ENCODE peak calls at places on chromosomes 2 and 18, in seven cellular contexts. E is AG04450, A is stomach, Z is WERI-Rb-1, U is body of pancreas, M is GM23338, J is aorta. O is an unnamed sample.

GRCh38 chr2:42492691-42493467 is 903 bp downstream of the KCNG3 start:
- DNase-seq in J (no peak), M (peak), U (peak), Z (peak), A (no peak), E (no peak), O (no peak)

GRCh38 chr18:13558132-13558531 is 168.2 kb downstream of the FAM210A start:
- DNase-seq in M (peak), Z (peak), J (no peak), A (no peak), E (no peak), U (no peak), O (no peak)

GRCh38 chr18:30622635-30623034 is 419.9 kb downstream of the DSC3 start:
- DNase-seq in J (no peak), E (no peak), M (no peak), U (no peak), A (no peak), Z (no peak), O (no peak)

GRCh38 chr18:28116461-28116860 is 60.5 kb downstream of the CDH2 start:
- DNase-seq in U (no peak), M (no peak), A (no peak), Z (no peak), E (no peak), J (no peak), O (no peak)

GRCh38 chr2:118251427-118251826 is 163.2 kb downstream of the INSIG2 start:
- DNase-seq in J (no peak), M (peak), U (no peak), Z (no peak), A (no peak), E (no peak), O (no peak)

GRCh38 chr2:55718165-55719008 is 24.7 kb upstream of the PNPT1 start:
- DNase-seq in U (peak), J (no peak), M (peak), Z (peak), E (peak), A (peak), O (peak)

GRCh38 chr2:6445156-6445555 is 420.6 kb downstream of the CMPK2 start:
- DNase-seq in Z (no peak), M (no peak), U (no peak), J (no peak), E (no peak), A (no peak), O (no peak)

GRCh38 chr18:47594621-47595086 is 335.8 kb downstream of the SMAD2 start:
- DNase-seq in Z (no peak), U (no peak), J (no peak), M (no peak), E (no peak), A (no peak), O (no peak)

GRCh38 chr2:2727876-2728511 is 396.9 kb upstream of the MYT1L start:
- DNase-seq in A (no peak), M (no peak), Z (no peak), E (no peak), J (no peak), U (no peak), O (no peak)

GRCh38 chr2:181051861-181052522 is 71.6 kb downstream of the UBE2E3 start:
- DNase-seq in J (no peak), A (no peak), M (no peak), Z (no peak), U (no peak), E (no peak), O (no peak)

GRCh38 chr2:189274412-189274811 is 94.9 kb upstream of the COL5A2 start:
- DNase-seq in Z (no peak), M (no peak), A (no peak), U (no peak), J (no peak), E (no peak), O (no peak)

GRCh38 chr18:57581301-57581934 is 5.1 kb downstream of the FECH start:
- DNase-seq in Z (no peak), M (no peak), J (peak), A (no peak), E (no peak), U (no peak), O (no peak)

GRCh38 chr2:136225950-136226835 is 108.2 kb upstream of the CXCR4 start:
- DNase-seq in Z (no peak), M (peak), U (no peak), A (no peak), E (no peak), J (no peak), O (no peak)

GRCh38 chr18:54263904-54264336 is 5.4 kb upstream of the POLI start:
- DNase-seq in J (no peak), E (no peak), A (no peak), U (no peak), Z (no peak), M (no peak), O (no peak)

GRCh38 chr2:173175222-173175621 is 99.6 kb downstream of the MAP3K20 start:
- DNase-seq in U (no peak), M (no peak), A (no peak), J (no peak), E (no peak), Z (no peak), O (no peak)

GRCh38 chr18:25561923-25562322 is 210.0 kb upstream of the ZNF521 start:
- DNase-seq in M (peak), J (no peak), Z (no peak), A (no peak), U (no peak), E (peak), O (peak)

GRCh38 chr2:3683748-3684454 is 19.5 kb upstream of the DCDC2C start:
- DNase-seq in J (no peak), A (no peak), E (peak), Z (no peak), M (no peak), U (no peak), O (peak)

GRCh38 chr2:240156026-240156390 is 15.6 kb upstream of the OTOS start:
- DNase-seq in M (no peak), Z (no peak), U (no peak), J (no peak), E (no peak), A (no peak), O (no peak)

GRCh38 chr2:190871539-190871938 is 9.1 kb upstream of the GLS start:
- DNase-seq in M (no peak), J (no peak), A (no peak), U (no peak), E (no peak), Z (no peak), O (no peak)

GRCh38 chr18:3471141-3471648 is 21.2 kb downstream of the TGIF1 start:
- DNase-seq in U (no peak), A (no peak), E (no peak), M (no peak), Z (no peak), J (no peak), O (no peak)

GRCh38 chr2:677056-677949 is at the start of gene TMEM18:
- DNase-seq in U (peak), A (peak), J (peak), Z (peak), M (peak), E (peak), O (peak)

GRCh38 chr2:217934321-217935131 is 68.3 kb downstream of the TNS1 start:
- DNase-seq in E (peak), J (peak), U (peak), M (no peak), Z (no peak), A (no peak), O (peak)

GRCh38 chr2:217489145-217489960 is 513.4 kb downstream of the TNS1 start:
- DNase-seq in E (no peak), A (no peak), Z (no peak), J (no peak), M (peak), U (no peak), O (peak)

GRCh38 chr2:178142274-178143065 is 30.2 kb downstream of the RBM45 start:
- DNase-seq in E (no peak), Z (no peak), M (no peak), J (no peak), U (no peak), A (no peak), O (no peak)

GRCh38 chr2:196112408-196113039 is 43.9 kb upstream of the DNAH7 start:
- DNase-seq in U (no peak), J (no peak), Z (no peak), A (no peak), E (peak), M (peak), O (peak)

GRCh38 chr18:36446059-36446458 is 148.5 kb downstream of the FHOD3 start:
- DNase-seq in E (no peak), M (no peak), U (no peak), J (no peak), A (no peak), Z (no peak), O (peak)

GRCh38 chr2:28219134-28219533 is 173.5 kb upstream of the FOSL2 start:
- DNase-seq in U (no peak), M (no peak), J (no peak), E (no peak), Z (no peak), A (no peak), O (no peak)

GRCh38 chr2:59395119-59395518 is 1154.0 kb upstream of the FANCL start:
- DNase-seq in E (no peak), A (no peak), Z (no peak), U (no peak), M (peak), J (no peak), O (no peak)

GRCh38 chr2:74290066-74290465 is 53.1 kb downstream of the SLC4A5 start:
- DNase-seq in J (no peak), U (no peak), A (no peak), E (no peak), Z (no peak), M (no peak), O (no peak)

GRCh38 chr2:69027060-69027459 is 14.1 kb downstream of the ANTXR1 start:
- DNase-seq in E (no peak), M (no peak), J (no peak), Z (no peak), U (no peak), A (no peak), O (no peak)

GRCh38 chr2:11456251-11456650 is 9.7 kb downstream of the E2F6 start:
- DNase-seq in A (no peak), Z (no peak), J (no peak), M (no peak), U (no peak), E (no peak), O (no peak)

GRCh38 chr2:157466764-157467163 is 22.9 kb upstream of the CYTIP start:
- DNase-seq in U (no peak), Z (no peak), J (no peak), A (no peak), M (no peak), E (no peak), O (no peak)

GRCh38 chr18:57910817-57911216 is 107.7 kb upstream of the ATP8B1 start:
- DNase-seq in M (peak), E (no peak), Z (peak), J (no peak), U (no peak), A (no peak), O (no peak)

GRCh38 chr2:100216015-100216414 is 73.6 kb upstream of the AFF3 start:
- DNase-seq in J (no peak), A (no peak), M (no peak), E (no peak), U (no peak), Z (no peak), O (no peak)
- H3K27ac ChIP-seq in J (peak), A (peak), M (no peak), E (no peak), U (no peak), Z (no peak), O (no peak)

GRCh38 chr2:45568935-45569334 is 42.1 kb downstream of the SRBD1 start:
- DNase-seq in A (no peak), J (no peak), E (no peak), U (no peak), M (no peak), Z (no peak), O (peak)
- H3K27ac ChIP-seq in A (peak), J (no peak), E (no peak), U (no peak), M (no peak), Z (no peak), O (peak)

GRCh38 chr18:22667616-22668422 is 250.1 kb upstream of the CTAGE1 start:
- DNase-seq in E (peak), M (no peak), U (no peak), A (no peak), J (no peak), Z (no peak), O (peak)

GRCh38 chr18:22673182-22673862 is 255.6 kb upstream of the CTAGE1 start:
- DNase-seq in M (no peak), J (no peak), Z (no peak), A (no peak), E (no peak), U (no peak), O (no peak)

GRCh38 chr18:22668496-22668895 is 250.8 kb upstream of the CTAGE1 start:
- DNase-seq in J (no peak), U (no peak), E (no peak), Z (no peak), M (no peak), A (no peak), O (no peak)

GRCh38 chr18:22674300-22674699 is 256.6 kb upstream of the CTAGE1 start:
- DNase-seq in M (no peak), J (no peak), Z (no peak), E (peak), A (no peak), U (no peak), O (peak)

DNA sequence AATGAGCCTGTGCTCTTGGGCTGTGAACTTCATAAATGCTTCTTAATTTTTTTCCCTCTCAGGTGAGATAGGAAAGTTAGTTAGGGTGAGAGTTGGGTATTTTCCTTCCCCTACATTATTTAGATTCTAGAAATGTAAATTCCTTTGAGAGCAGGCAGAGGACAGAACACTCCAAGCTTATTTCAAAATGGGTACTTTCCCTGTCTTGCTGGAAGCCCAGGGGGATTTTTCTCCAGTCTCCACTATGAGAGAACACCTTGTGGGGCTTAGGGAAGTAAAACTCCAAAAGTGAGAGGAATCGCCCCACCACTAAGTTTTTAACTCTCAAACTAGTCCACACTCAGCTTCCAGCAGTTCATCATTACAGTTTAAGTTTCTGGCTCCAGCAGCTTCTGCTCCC is 253.2 kb upstream of the CTAGE1 start:
- DNase-seq in E (no peak), Z (no peak), J (no peak), A (no peak), M (no peak), U (no peak), O (no peak)
- H3K27ac ChIP-seq in E (no peak), Z (no peak), J (no peak), A (peak), M (no peak), U (no peak), O (no peak)

GRCh38 chr18:35441857-35442595 is 55.7 kb downstream of the INO80C start:
- DNase-seq in J (no peak), E (no peak), M (no peak), A (no peak), Z (no peak), U (no peak), O (peak)
- H3K27ac ChIP-seq in J (no peak), E (peak), M (no peak), A (no peak), Z (peak), U (no peak), O (peak)

O was measured in foreskin keratinocyte.